ENCODE peak calls at places on chromosomes 5 and 9, in four cellular contexts. Z is GM18507, H is myocyte, V is HEK293T. A is an unnamed sample.

GRCh38 chr9:90547896-90548295 is 94.7 kb downstream of the DIRAS2 start:
- DNase-seq in Z (no peak), H (no peak), V (no peak), A (peak)

GRCh38 chr9:109317979-109318671 is 2.7 kb downstream of the EPB41L4B start:
- DNase-seq in Z (no peak), H (no peak), V (no peak), A (no peak)

GRCh38 chr9:24071736-24072135 is 245.7 kb upstream of the ELAVL2 start:
- DNase-seq in V (no peak), H (no peak), Z (no peak), A (no peak)

GRCh38 chr9:130275156-130275555 is 9.6 kb downstream of the HMCN2 start:
- DNase-seq in H (no peak), V (no peak), Z (no peak), A (no peak)

GRCh38 chr9:33498387-33498786 is 24.7 kb upstream of the NOL6 start:
- DNase-seq in H (peak), V (no peak), Z (no peak), A (peak)

GRCh38 chr5:65041296-65042158 is 272.8 kb downstream of the CWC27 start:
- DNase-seq in H (no peak), V (no peak), Z (no peak), A (no peak)

GRCh38 chr5:78113689-78114088 is 180.8 kb downstream of the AP3B1 start:
- DNase-seq in H (no peak), Z (no peak), V (no peak), A (no peak)

GRCh38 chr5:55146080-55146479 is 13.9 kb upstream of the GPX8 start:
- DNase-seq in H (no peak), Z (no peak), V (no peak), A (peak)

GRCh38 chr5:18965893-18966292 is 1022.1 kb downstream of the CDH18 start:
- DNase-seq in H (no peak), V (no peak), Z (no peak), A (no peak)

GRCh38 chr5:68745459-68745858 is 348.4 kb upstream of the SLC30A5 start:
- DNase-seq in H (no peak), Z (no peak), V (no peak), A (peak)

A was measured in SK-MEL-5.